ENCODE peak calls at places on chromosomes 16 and 17, in six cellular contexts. One of them, this sample, is unnamed.

GRCh38 chr16:31038993-31039392 is 5.6 kb downstream of the STX4 start:
- DNase-seq in suprapubic skin: no peak
- DNase-seq in thoracic aorta: no peak
- DNase-seq in fibroblast of lung: no peak
- DNase-seq in fibroblast of mammary gland: no peak
- DNase-seq in A549: no peak
- DNase-seq in this sample: no peak

GRCh38 chr17:13086142-13086769 is 68.4 kb upstream of the ELAC2 start:
- DNase-seq in A549: no peak
- DNase-seq in fibroblast of mammary gland: peak; percentile 86
- DNase-seq in suprapubic skin: no peak
- DNase-seq in thoracic aorta: no peak
- DNase-seq in fibroblast of lung: peak; percentile 84
- DNase-seq in this sample: peak; percentile 1

GRCh38 chr17:6752068-6752909 is 3.6 kb upstream of the XAF1 start:
- DNase-seq in thoracic aorta: peak; percentile 15
- DNase-seq in A549: no peak
- DNase-seq in suprapubic skin: no peak
- DNase-seq in fibroblast of lung: peak; percentile 98
- DNase-seq in fibroblast of mammary gland: peak; percentile 100
- DNase-seq in this sample: peak; percentile 98

GRCh38 chr17:17938388-17939107 is 33.7 kb downstream of the TOM1L2 start:
- DNase-seq in suprapubic skin: no peak
- DNase-seq in A549: no peak
- DNase-seq in fibroblast of lung: no peak
- DNase-seq in thoracic aorta: no peak
- DNase-seq in fibroblast of mammary gland: no peak
- DNase-seq in this sample: no peak

GRCh38 chr17:63450551-63450950 is 4.4 kb upstream of the CYB561 start:
- DNase-seq in fibroblast of lung: no peak
- DNase-seq in thoracic aorta: no peak
- DNase-seq in fibroblast of mammary gland: no peak
- DNase-seq in suprapubic skin: no peak
- DNase-seq in A549: no peak
- DNase-seq in this sample: no peak

GRCh38 chr17:41527076-41528023 is 758 bp downstream of the KRT19 start:
- DNase-seq in thoracic aorta: no peak
- DNase-seq in fibroblast of lung: no peak
- DNase-seq in suprapubic skin: no peak
- DNase-seq in fibroblast of mammary gland: no peak
- DNase-seq in A549: no peak
- DNase-seq in this sample: peak; percentile 20

GRCh38 chr16:87390641-87391323 is 1.4 kb upstream of the MAP1LC3B start:
- DNase-seq in fibroblast of lung: no peak
- DNase-seq in fibroblast of mammary gland: no peak
- DNase-seq in thoracic aorta: no peak
- DNase-seq in A549: no peak
- DNase-seq in suprapubic skin: peak; percentile 76
- DNase-seq in this sample: no peak

GRCh38 chr17:35801583-35802224 is 6.3 kb upstream of the MMP28 start:
- DNase-seq in fibroblast of mammary gland: peak; percentile 47
- DNase-seq in fibroblast of lung: peak; percentile 55
- DNase-seq in thoracic aorta: no peak
- DNase-seq in A549: no peak
- DNase-seq in suprapubic skin: no peak
- DNase-seq in this sample: peak; percentile 57

GRCh38 chr17:82148011-82148410 is 50.0 kb upstream of the FASN start:
- DNase-seq in fibroblast of lung: no peak
- DNase-seq in A549: no peak
- DNase-seq in thoracic aorta: no peak
- DNase-seq in suprapubic skin: no peak
- DNase-seq in fibroblast of mammary gland: no peak
- DNase-seq in this sample: no peak

GRCh38 chr17:27226611-27227234 is 67.2 kb upstream of the WSB1 start:
- DNase-seq in fibroblast of mammary gland: peak; percentile 81
- DNase-seq in suprapubic skin: no peak
- DNase-seq in thoracic aorta: no peak
- DNase-seq in A549: no peak
- DNase-seq in fibroblast of lung: peak; percentile 56
- DNase-seq in this sample: peak; percentile 68

GRCh38 chr16:71895679-71896385 is 501 bp downstream of the IST1 start:
- DNase-seq in suprapubic skin: no peak
- DNase-seq in fibroblast of lung: peak; percentile 55
- DNase-seq in A549: peak; percentile 61
- DNase-seq in fibroblast of mammary gland: peak; percentile 45
- DNase-seq in thoracic aorta: no peak
- DNase-seq in this sample: peak; percentile 47

GRCh38 chr16:69848635-69849545 is 86.8 kb downstream of the WWP2 start:
- DNase-seq in thoracic aorta: peak; percentile 93
- DNase-seq in A549: no peak
- DNase-seq in fibroblast of mammary gland: peak; percentile 97
- DNase-seq in fibroblast of lung: peak; percentile 95
- DNase-seq in suprapubic skin: peak; percentile 89
- DNase-seq in this sample: peak; percentile 97

GRCh38 chr16:75097941-75098897 is 18.4 kb downstream of the LDHD start:
- DNase-seq in thoracic aorta: no peak
- DNase-seq in A549: no peak
- DNase-seq in suprapubic skin: no peak
- DNase-seq in fibroblast of lung: no peak
- DNase-seq in fibroblast of mammary gland: no peak
- DNase-seq in this sample: no peak

GRCh38 chr17:77312786-77313599 is 172.2 kb downstream of the SEC14L1 start:
- DNase-seq in A549: no peak
- DNase-seq in suprapubic skin: no peak
- DNase-seq in fibroblast of mammary gland: peak; percentile 71
- DNase-seq in fibroblast of lung: peak; percentile 92
- DNase-seq in thoracic aorta: peak; percentile 47
- DNase-seq in this sample: peak; percentile 84

GRCh38 chr17:76811028-76811427 is 57.2 kb upstream of the MGAT5B start:
- DNase-seq in suprapubic skin: no peak
- DNase-seq in A549: no peak
- DNase-seq in fibroblast of mammary gland: no peak
- DNase-seq in fibroblast of lung: no peak
- DNase-seq in thoracic aorta: no peak
- DNase-seq in this sample: peak; percentile 29

GRCh38 chr17:62888148-62888547 is 77.9 kb upstream of the TANC2 start:
- DNase-seq in fibroblast of mammary gland: no peak
- DNase-seq in thoracic aorta: no peak
- DNase-seq in fibroblast of lung: no peak
- DNase-seq in suprapubic skin: no peak
- DNase-seq in A549: no peak
- DNase-seq in this sample: no peak

GRCh38 chr16:64437706-64438329 is 684.0 kb downstream of the CDH11 start:
- DNase-seq in A549: no peak
- DNase-seq in fibroblast of lung: no peak
- DNase-seq in fibroblast of mammary gland: no peak
- DNase-seq in suprapubic skin: no peak
- DNase-seq in thoracic aorta: no peak
- DNase-seq in this sample: no peak

GRCh38 chr17:13074026-13074425 is 56.2 kb upstream of the ELAC2 start:
- DNase-seq in fibroblast of lung: peak; percentile 75
- DNase-seq in fibroblast of mammary gland: peak; percentile 92
- DNase-seq in A549: no peak
- DNase-seq in thoracic aorta: no peak
- DNase-seq in suprapubic skin: no peak
- DNase-seq in this sample: peak; percentile 20

GRCh38 chr16:67336646-67337045 is 10.0 kb downstream of the LRRC36 start:
- DNase-seq in A549: no peak
- DNase-seq in fibroblast of mammary gland: peak; percentile 26
- DNase-seq in suprapubic skin: no peak
- DNase-seq in thoracic aorta: no peak
- DNase-seq in fibroblast of lung: no peak
- DNase-seq in this sample: peak; percentile 18

GRCh38 chr16:67342616-67343015 is 16.0 kb downstream of the LRRC36 start:
- DNase-seq in fibroblast of lung: no peak
- DNase-seq in thoracic aorta: no peak
- DNase-seq in fibroblast of mammary gland: no peak
- DNase-seq in suprapubic skin: no peak
- DNase-seq in A549: no peak
- DNase-seq in this sample: no peak

GRCh38 chr16:67341250-67341649 is 14.6 kb downstream of the LRRC36 start:
- DNase-seq in fibroblast of mammary gland: no peak
- DNase-seq in suprapubic skin: no peak
- DNase-seq in A549: no peak
- DNase-seq in fibroblast of lung: no peak
- DNase-seq in thoracic aorta: no peak
- DNase-seq in this sample: no peak

GRCh38 chr16:67336111-67336510 is 9.5 kb downstream of the LRRC36 start:
- DNase-seq in suprapubic skin: no peak
- DNase-seq in fibroblast of lung: no peak
- DNase-seq in A549: no peak
- DNase-seq in thoracic aorta: no peak
- DNase-seq in fibroblast of mammary gland: no peak
- DNase-seq in this sample: no peak

GRCh38 chr16:67339453-67339852 is 12.8 kb downstream of the LRRC36 start:
- DNase-seq in thoracic aorta: no peak
- DNase-seq in suprapubic skin: no peak
- DNase-seq in fibroblast of mammary gland: peak; percentile 60
- DNase-seq in fibroblast of lung: peak; percentile 61
- DNase-seq in A549: no peak
- DNase-seq in this sample: peak; percentile 11
- TF ChIP-seq CTCF in thoracic aorta: no peak
- TF ChIP-seq CTCF in suprapubic skin: no peak
- TF ChIP-seq CTCF in fibroblast of mammary gland: peak; percentile 44
- TF ChIP-seq CTCF in fibroblast of lung: peak; percentile 39
- TF ChIP-seq CTCF in A549: peak; percentile 37
- TF ChIP-seq CTCF in this sample: peak; percentile 32

GRCh38 chr17:31521632-31522283 is 130.3 kb downstream of the RAB11FIP4 start:
- DNase-seq in thoracic aorta: no peak
- DNase-seq in suprapubic skin: no peak
- DNase-seq in fibroblast of mammary gland: no peak
- DNase-seq in A549: no peak
- DNase-seq in fibroblast of lung: no peak
- DNase-seq in this sample: no peak

GRCh38 chr17:31515226-31515759 is 123.8 kb downstream of the RAB11FIP4 start:
- DNase-seq in thoracic aorta: no peak
- DNase-seq in fibroblast of lung: no peak
- DNase-seq in fibroblast of mammary gland: no peak
- DNase-seq in A549: no peak
- DNase-seq in suprapubic skin: no peak
- DNase-seq in this sample: no peak

GRCh38 chr17:31517524-31517923 is 126.0 kb downstream of the RAB11FIP4 start:
- DNase-seq in A549: no peak
- DNase-seq in suprapubic skin: no peak
- DNase-seq in thoracic aorta: no peak
- DNase-seq in fibroblast of mammary gland: no peak
- DNase-seq in fibroblast of lung: no peak
- DNase-seq in this sample: peak; percentile 23

GRCh38 chr17:31522284-31522931 is 130.9 kb downstream of the RAB11FIP4 start:
- DNase-seq in thoracic aorta: no peak
- DNase-seq in suprapubic skin: no peak
- DNase-seq in fibroblast of lung: no peak
- DNase-seq in A549: no peak
- DNase-seq in fibroblast of mammary gland: no peak
- DNase-seq in this sample: no peak

GRCh38 chr17:31518478-31518877 is 127.0 kb downstream of the RAB11FIP4 start:
- DNase-seq in thoracic aorta: no peak
- DNase-seq in fibroblast of mammary gland: no peak
- DNase-seq in A549: no peak
- DNase-seq in suprapubic skin: no peak
- DNase-seq in fibroblast of lung: no peak
- DNase-seq in this sample: no peak
- H3K4me3 ChIP-seq in thoracic aorta: no peak overlapping the region
- H3K4me3 ChIP-seq in fibroblast of mammary gland: no peak overlapping the region
- H3K4me3 ChIP-seq in A549: no peak overlapping the region
- H3K4me3 ChIP-seq in suprapubic skin: no peak overlapping the region
- H3K4me3 ChIP-seq in fibroblast of lung: no peak overlapping the region
- H3K4me3 ChIP-seq in this sample: no peak overlapping the region

GRCh38 chr17:72077326-72077960 is 43.4 kb upstream of the SOX9 start:
- DNase-seq in fibroblast of mammary gland: no peak
- DNase-seq in suprapubic skin: peak; percentile 28
- DNase-seq in A549: no peak
- DNase-seq in fibroblast of lung: no peak
- DNase-seq in thoracic aorta: no peak
- DNase-seq in this sample: no peak
- TF ChIP-seq CTCF in fibroblast of mammary gland: no peak
- TF ChIP-seq CTCF in suprapubic skin: no peak
- TF ChIP-seq CTCF in A549: no peak
- TF ChIP-seq CTCF in fibroblast of lung: no peak
- TF ChIP-seq CTCF in thoracic aorta: no peak
- TF ChIP-seq CTCF in this sample: no peak

DNA sequence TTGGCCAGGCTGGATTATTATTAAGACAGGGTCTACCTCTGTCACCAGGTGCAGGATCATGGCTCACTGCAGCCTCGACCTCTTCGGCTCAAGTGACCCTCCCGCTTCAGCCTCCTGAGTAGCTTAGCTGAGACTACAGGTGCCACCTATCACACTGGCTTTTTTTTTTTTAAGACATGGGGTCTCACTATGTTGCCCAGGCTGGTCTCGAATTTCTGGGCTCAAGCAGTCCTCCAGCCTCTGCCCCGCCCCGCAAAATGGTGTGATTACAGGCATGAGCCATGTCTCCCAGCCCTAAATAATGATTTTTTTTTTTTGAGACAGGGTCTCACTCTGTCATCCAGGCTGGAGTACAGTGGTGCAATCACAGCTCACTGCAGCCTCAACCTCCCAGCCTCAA is 5.8 kb downstream of the OVCA2 start:
- DNase-seq in fibroblast of lung: no peak
- DNase-seq in thoracic aorta: no peak
- DNase-seq in suprapubic skin: no peak
- DNase-seq in A549: no peak
- DNase-seq in fibroblast of mammary gland: no peak
- DNase-seq in this sample: no peak
- H3K4me3 ChIP-seq in fibroblast of lung: no peak overlapping the region
- H3K4me3 ChIP-seq in thoracic aorta: no peak overlapping the region
- H3K4me3 ChIP-seq in suprapubic skin: no peak overlapping the region
- H3K4me3 ChIP-seq in A549: no peak overlapping the region
- H3K4me3 ChIP-seq in fibroblast of mammary gland: no peak overlapping the region
- H3K4me3 ChIP-seq in this sample: no peak overlapping the region

GRCh38 chr17:74981979-74982662 is 5.3 kb upstream of the CDR2L start:
- DNase-seq in suprapubic skin: peak; percentile 83
- DNase-seq in fibroblast of lung: peak; percentile 42
- DNase-seq in A549: peak; percentile 90
- DNase-seq in thoracic aorta: peak; percentile 28
- DNase-seq in fibroblast of mammary gland: peak; percentile 64
- DNase-seq in this sample: peak; percentile 52
- TF ChIP-seq CTCF in suprapubic skin: no peak
- TF ChIP-seq CTCF in fibroblast of lung: peak; percentile 6
- TF ChIP-seq CTCF in A549: peak; percentile 11
- TF ChIP-seq CTCF in thoracic aorta: peak; percentile 12
- TF ChIP-seq CTCF in fibroblast of mammary gland: no peak
- TF ChIP-seq CTCF in this sample: no peak

GRCh38 chr16:71540-72341 is 690 bp downstream of the RHBDF1 start:
- DNase-seq in A549: peak; percentile 87
- DNase-seq in suprapubic skin: peak; percentile 95
- DNase-seq in fibroblast of lung: peak; percentile 74
- DNase-seq in fibroblast of mammary gland: peak; percentile 79
- DNase-seq in thoracic aorta: no peak
- DNase-seq in this sample: peak; percentile 91

GRCh38 chr16:71210-71539 is 1.3 kb downstream of the RHBDF1 start:
- DNase-seq in fibroblast of lung: no peak
- DNase-seq in suprapubic skin: no peak
- DNase-seq in A549: no peak
- DNase-seq in thoracic aorta: no peak
- DNase-seq in fibroblast of mammary gland: no peak
- DNase-seq in this sample: no peak

GRCh38 chr16:67884-68789 is 4.3 kb downstream of the RHBDF1 start:
- DNase-seq in A549: no peak
- DNase-seq in suprapubic skin: no peak
- DNase-seq in fibroblast of lung: peak; percentile 61
- DNase-seq in thoracic aorta: no peak
- DNase-seq in fibroblast of mammary gland: peak; percentile 67
- DNase-seq in this sample: peak; percentile 66

GRCh38 chr16:67183-67791 is 5.1 kb downstream of the RHBDF1 start:
- DNase-seq in suprapubic skin: no peak
- DNase-seq in fibroblast of mammary gland: no peak
- DNase-seq in A549: no peak
- DNase-seq in thoracic aorta: no peak
- DNase-seq in fibroblast of lung: no peak
- DNase-seq in this sample: no peak

GRCh38 chr16:69181-69580 is 3.2 kb downstream of the RHBDF1 start:
- DNase-seq in A549: no peak
- DNase-seq in fibroblast of mammary gland: no peak
- DNase-seq in thoracic aorta: no peak
- DNase-seq in suprapubic skin: no peak
- DNase-seq in fibroblast of lung: no peak
- DNase-seq in this sample: no peak
- H3K4me3 ChIP-seq in A549: no peak overlapping the region
- H3K4me3 ChIP-seq in fibroblast of mammary gland: no peak overlapping the region
- H3K4me3 ChIP-seq in thoracic aorta: no peak overlapping the region
- H3K4me3 ChIP-seq in suprapubic skin: no peak overlapping the region
- H3K4me3 ChIP-seq in fibroblast of lung: no peak overlapping the region
- H3K4me3 ChIP-seq in this sample: no peak overlapping the region